ENCODE peak calls at places on chromosome 12, in nine cellular contexts. H is progenitor cell of endocrine pancreas; U is fibroblast of lung; R is T-cell; W is OCI-M1; V is breast epithelium; L is sigmoid colon; A is GM12865; Z is activated CD4-positive, alpha-beta T cell treated with anti-CD3 and anti-CD28 coated beads, Interleukin-2, amount 50 U/mL, for 48 hours. K is an unnamed sample.

GRCh38 chr12:119869720-119870119 is 7.4 kb downstream of the CIT start:
- DNase-seq in H (no peak), U (peak), R (no peak), W (no peak), V (no peak), L (no peak), A (no peak), Z (no peak), K (no peak)

GRCh38 chr12:7108928-7109920 is at the start of gene C1RL:
- DNase-seq in H (peak), U (peak), R (peak), W (peak), V (peak), L (peak), A (peak), Z (peak), K (peak)

GRCh38 chr12:2198088-2198501 is 145.3 kb downstream of the CACNA1C start:
- DNase-seq in H (no peak), U (peak), R (no peak), W (no peak), V (peak), L (peak), A (no peak), Z (no peak), K (no peak)

GRCh38 chr12:46269429-46270241 is 792 bp upstream of the SLC38A1 start:
- DNase-seq in H (no peak), U (no peak), R (peak), W (no peak), V (peak), L (no peak), A (peak), Z (peak), K (peak)

GRCh38 chr12:59603735-59604134 is 7.9 kb downstream of the SLC16A7 start:
- DNase-seq in H (no peak), U (no peak), R (no peak), W (peak), V (no peak), L (no peak), A (no peak), Z (no peak), K (no peak)

GRCh38 chr12:92614502-92614901 is 88.3 kb upstream of the PLEKHG7 start:
- DNase-seq in H (no peak), U (no peak), R (no peak), W (no peak), V (no peak), L (no peak), A (no peak), Z (no peak), K (no peak)

GRCh38 chr12:108375986-108376663 is 37.0 kb upstream of the CMKLR1 start:
- DNase-seq in H (no peak), U (no peak), R (no peak), W (no peak), V (no peak), L (no peak), A (no peak), Z (no peak), K (no peak)

GRCh38 chr12:51871918-51872688 is 15.8 kb upstream of the ANKRD33 start:
- DNase-seq in H (no peak), U (no peak), R (no peak), W (no peak), V (no peak), L (no peak), A (no peak), Z (no peak), K (no peak)

GRCh38 chr12:122067966-122068365 is 10.6 kb upstream of the MLXIP start:
- DNase-seq in H (no peak), U (peak), R (peak), W (no peak), V (no peak), L (peak), A (peak), Z (peak), K (peak)

GRCh38 chr12:125065021-125065752 is at the start of gene AACS:
- DNase-seq in H (peak), U (peak), R (peak), W (peak), V (peak), L (peak), A (peak), Z (peak), K (peak)

GRCh38 chr12:823043-823698 is 70.8 kb downstream of the WNK1 start:
- DNase-seq in H (no peak), U (no peak), R (no peak), W (peak), V (no peak), L (no peak), A (peak), Z (no peak), K (peak)

GRCh38 chr12:50620050-50620974 is 115.5 kb downstream of the DIP2B start:
- DNase-seq in H (no peak), U (peak), R (no peak), W (no peak), V (no peak), L (no peak), A (no peak), Z (no peak), K (no peak)

GRCh38 chr12:108664338-108665258 is 30.9 kb upstream of the SELPLG start:
- DNase-seq in H (peak), U (peak), R (peak), W (peak), V (peak), L (peak), A (peak), Z (peak), K (peak)

GRCh38 chr12:89882051-89882450 is 173.4 kb upstream of the ATP2B1 start:
- DNase-seq in H (no peak), U (peak), R (peak), W (peak), V (no peak), L (no peak), A (peak), Z (no peak), K (peak)

GRCh38 chr12:6958609-6959375 is 7.6 kb downstream of the PTPN6 start:
- DNase-seq in H (no peak), U (no peak), R (peak), W (no peak), V (no peak), L (peak), A (peak), Z (peak), K (peak)

GRCh38 chr12:116539905-116540482 is 19.2 kb upstream of the MAP1LC3B2 start:
- DNase-seq in H (no peak), U (peak), R (no peak), W (no peak), V (peak), L (peak), A (peak), Z (no peak), K (no peak)

GRCh38 chr12:127290251-127290650 is 976.7 kb upstream of the TMEM132C start:
- DNase-seq in H (no peak), U (no peak), R (no peak), W (no peak), V (no peak), L (no peak), A (no peak), Z (no peak), K (no peak)

GRCh38 chr12:132710422-132711168 is at the start of gene PGAM5:
- DNase-seq in H (peak), U (peak), R (peak), W (peak), V (peak), L (peak), A (peak), Z (peak), K (peak)

GRCh38 chr12:90974286-90974685 is 19.3 kb upstream of the CCER1 start:
- DNase-seq in H (no peak), U (no peak), R (no peak), W (no peak), V (no peak), L (no peak), A (no peak), Z (no peak), K (no peak)

GRCh38 chr12:116376354-116377193 is 99.1 kb upstream of the MED13L start:
- DNase-seq in H (no peak), U (peak), R (no peak), W (no peak), V (no peak), L (no peak), A (no peak), Z (no peak), K (no peak)

GRCh38 chr12:7497661-7498060 is 5.9 kb downstream of the CD163 start:
- DNase-seq in H (no peak), U (no peak), R (no peak), W (no peak), V (no peak), L (no peak), A (no peak), Z (no peak), K (no peak)

GRCh38 chr12:69059465-69060457 is 126.8 kb upstream of the CPM start:
- DNase-seq in H (no peak), U (peak), R (no peak), W (no peak), V (no peak), L (no peak), A (no peak), Z (peak), K (no peak)

GRCh38 chr12:127717293-127717692 is 549.7 kb upstream of the TMEM132C start:
- DNase-seq in H (no peak), U (no peak), R (no peak), W (no peak), V (no peak), L (no peak), A (no peak), Z (no peak), K (no peak)

GRCh38 chr12:62438098-62438692 is 28.4 kb upstream of the MON2 start:
- DNase-seq in H (no peak), U (peak), R (peak), W (peak), V (no peak), L (no peak), A (peak), Z (peak), K (peak)

GRCh38 chr12:22797686-22798085 is 172.7 kb downstream of the ETNK1 start:
- DNase-seq in H (no peak), U (no peak), R (no peak), W (peak), V (no peak), L (no peak), A (no peak), Z (no peak), K (no peak)

GRCh38 chr12:131282292-131283080 is 328.8 kb downstream of the ADGRD1 start:
- DNase-seq in H (no peak), U (no peak), R (no peak), W (no peak), V (no peak), L (peak), A (no peak), Z (no peak), K (no peak)

GRCh38 chr12:115012861-115013667 is 329.1 kb upstream of the TBX3 start:
- DNase-seq in H (no peak), U (no peak), R (no peak), W (no peak), V (no peak), L (no peak), A (no peak), Z (no peak), K (no peak)

GRCh38 chr12:39390752-39391151 is 52.2 kb downstream of the KIF21A start:
- DNase-seq in H (no peak), U (no peak), R (no peak), W (no peak), V (no peak), L (no peak), A (no peak), Z (no peak), K (no peak)